ENCODE peak calls at places on chromosomes 7 and 10, in seven cellular contexts. C is left ventricle myocardium inferior; L is body of pancreas; O is naive thymus-derived CD4-positive, alpha-beta T cell; Z is lung; R is Peyer's patch; F is tibial artery. T is an unnamed sample. For H3K4me1 and H3K27me3, the result is how much of the 10 kb centered on the place peaks cover.

GRCh38 chr10:120453886-120454285 is 3.1 kb upstream of the PLPP4 start:
- DNase-seq in L (no peak), R (no peak), C (no peak), O (no peak), Z (no peak), F (no peak), T (no peak)

GRCh38 chr7:134571101-134571500 is 22.2 kb downstream of the AKR1B15 start:
- DNase-seq in R (no peak), C (no peak), F (no peak), L (no peak), O (no peak), Z (no peak), T (no peak)

GRCh38 chr7:112272921-112273561 is 66.5 kb downstream of the ZNF277 start:
- DNase-seq in F (no peak), Z (no peak), O (no peak), L (no peak), R (no peak), C (no peak), T (no peak)

GRCh38 chr10:113108180-113108835 is 158.3 kb downstream of the TCF7L2 start:
- DNase-seq in O (no peak), F (no peak), C (no peak), R (peak), Z (no peak), L (no peak), T (peak)

GRCh38 chr7:83119002-83119358 is 43.7 kb downstream of the PCLO start:
- DNase-seq in C (no peak), R (no peak), O (no peak), F (no peak), Z (no peak), L (no peak), T (no peak)

GRCh38 chr7:155458317-155459132 is 596 bp downstream of the EN2 start:
- DNase-seq in R (no peak), F (no peak), Z (no peak), L (no peak), O (no peak), C (no peak), T (no peak)

GRCh38 chr10:18159596-18159995 is 19.4 kb downstream of the CACNB2 start:
- DNase-seq in C (no peak), O (no peak), F (no peak), L (no peak), Z (no peak), R (no peak), T (no peak)

GRCh38 chr10:101781655-101781983 is 1.6 kb downstream of the NPM3 start:
- DNase-seq in R (no peak), O (no peak), Z (no peak), C (no peak), L (no peak), F (peak), T (no peak)

GRCh38 chr10:21285742-21286311 is 239.7 kb downstream of the SKIDA1 start:
- DNase-seq in R (no peak), C (no peak), L (no peak), O (no peak), Z (no peak), F (no peak), T (no peak)

GRCh38 chr7:27180431-27181175 is 4.4 kb downstream of the HOXA11 start:
- DNase-seq in L (peak), C (no peak), R (peak), Z (no peak), O (no peak), F (peak), T (no peak)

GRCh38 chr7:27178366-27178765 is 4.2 kb upstream of the HOXA10 start:
- DNase-seq in R (peak), C (no peak), O (no peak), L (no peak), F (peak), Z (no peak), T (no peak)

GRCh38 chr7:27177795-27178320 is 3.7 kb upstream of the HOXA10 start:
- DNase-seq in R (peak), F (peak), Z (no peak), C (no peak), O (no peak), L (no peak), T (no peak)

GRCh38 chr7:27179503-27180430 is 5.3 kb downstream of the HOXA11 start:
- DNase-seq in Z (peak), C (peak), L (peak), F (peak), O (no peak), R (peak), T (no peak)

GRCh38 chr7:27179030-27179429 is 4.9 kb upstream of the HOXA10 start:
- DNase-seq in R (peak), Z (no peak), O (no peak), F (peak), C (peak), L (peak), T (no peak)
- H3K4me1 ChIP-seq in R (under half), Z (under half), O (under half), F (half or more), C (under half), L (under half), T (under half)

DNA sequence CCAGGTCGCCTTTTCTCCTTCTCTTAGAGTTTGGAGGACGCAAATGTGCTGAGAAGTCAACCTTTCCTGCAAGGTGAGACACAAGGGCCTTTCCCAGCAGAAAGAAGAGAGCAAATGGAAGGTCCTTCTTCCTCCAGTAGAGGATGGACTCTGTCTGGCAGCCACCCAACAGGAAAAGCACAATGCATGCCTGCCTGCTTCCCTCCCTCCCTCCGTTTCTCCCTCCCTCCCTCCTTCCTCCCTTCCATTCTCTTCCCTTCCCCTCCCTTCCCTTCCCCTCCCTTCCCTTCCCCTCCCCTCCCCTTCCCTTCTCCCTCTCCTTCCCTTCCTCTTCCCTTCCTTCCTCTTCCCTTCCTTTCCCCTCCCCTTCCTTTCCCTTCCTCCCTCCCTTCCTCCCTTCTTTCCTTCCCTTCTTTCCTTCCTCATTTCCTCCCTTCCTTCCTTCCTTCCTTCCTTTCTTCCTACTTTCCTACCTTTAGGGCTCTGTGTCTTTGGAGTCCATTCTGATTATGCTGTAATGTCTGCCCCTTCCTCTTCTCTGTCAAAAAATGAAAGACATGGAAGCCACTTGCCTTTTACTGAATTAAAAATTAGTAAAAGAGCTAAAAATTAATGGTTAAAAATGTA is 66.4 kb downstream of the TRUB1 start:
- DNase-seq in O (no peak), F (no peak), C (no peak), Z (no peak), L (no peak), R (no peak), T (no peak)
- H3K27ac ChIP-seq in O (no peak), F (no peak), C (no peak), Z (no peak), L (no peak), R (no peak), T (no peak)

GRCh38 chr10:117242463-117242832 is 1.5 kb downstream of the SLC18A2 start:
- DNase-seq in C (no peak), R (no peak), O (no peak), Z (no peak), F (peak), L (no peak), T (no peak)

GRCh38 chr10:117239031-117239430 is 1.9 kb upstream of the SLC18A2 start:
- DNase-seq in C (no peak), R (no peak), L (no peak), Z (no peak), O (no peak), F (no peak), T (no peak)

GRCh38 chr10:117241541-117242462 is 888 bp downstream of the SLC18A2 start:
- DNase-seq in C (no peak), R (no peak), O (no peak), L (no peak), F (peak), Z (no peak), T (no peak)

GRCh38 chr10:117240105-117240729 is 697 bp upstream of the SLC18A2 start:
- DNase-seq in L (no peak), C (no peak), Z (no peak), F (no peak), O (no peak), R (no peak), T (no peak)

DNA sequence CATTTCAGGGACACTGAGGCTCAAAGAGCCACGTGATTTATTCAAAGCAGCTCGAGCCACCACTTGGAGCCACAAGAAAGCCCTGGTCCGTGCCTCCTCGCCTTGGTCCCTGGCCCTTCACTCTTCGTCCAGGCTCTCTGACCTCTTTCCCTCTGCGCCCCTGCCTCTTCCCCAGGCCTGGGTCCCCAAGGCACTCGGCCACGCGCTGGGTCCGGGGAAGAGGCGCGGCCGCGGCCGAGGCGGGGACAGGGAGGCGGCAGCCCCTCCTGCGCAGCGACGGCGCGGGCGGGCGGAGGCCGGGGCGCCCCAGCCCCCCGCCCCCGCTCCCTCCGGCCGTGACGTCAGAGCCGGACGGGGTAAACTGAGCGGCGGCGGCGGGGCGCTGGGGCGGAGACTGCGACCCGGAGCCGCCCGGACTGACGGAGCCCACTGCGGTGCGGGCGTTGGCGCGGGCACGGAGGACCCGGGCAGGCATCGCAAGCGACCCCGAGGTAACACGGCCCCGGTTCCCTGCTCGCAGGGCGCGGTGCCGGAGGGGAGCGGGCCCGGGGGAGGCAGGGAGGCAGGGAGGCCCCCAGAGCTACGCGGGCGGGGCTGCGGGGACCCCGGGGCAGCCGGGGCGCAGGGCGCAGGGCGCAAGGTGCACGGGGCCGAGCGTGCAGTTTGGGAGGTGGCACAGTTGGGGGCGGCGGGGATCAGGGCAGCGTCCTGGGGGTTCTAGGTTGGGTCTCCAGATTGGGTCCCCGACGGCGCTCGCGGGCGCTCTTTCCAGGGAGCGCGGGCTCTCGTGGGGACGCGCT is at the start of gene SLC18A2:
- DNase-seq in F (peak), R (no peak), C (no peak), L (no peak), Z (no peak), O (no peak), T (no peak)
- H3K27me3 ChIP-seq in F (half or more), R (under half), C (half or more), L (under half), Z (under half), O (under half), T (under half)

DNA sequence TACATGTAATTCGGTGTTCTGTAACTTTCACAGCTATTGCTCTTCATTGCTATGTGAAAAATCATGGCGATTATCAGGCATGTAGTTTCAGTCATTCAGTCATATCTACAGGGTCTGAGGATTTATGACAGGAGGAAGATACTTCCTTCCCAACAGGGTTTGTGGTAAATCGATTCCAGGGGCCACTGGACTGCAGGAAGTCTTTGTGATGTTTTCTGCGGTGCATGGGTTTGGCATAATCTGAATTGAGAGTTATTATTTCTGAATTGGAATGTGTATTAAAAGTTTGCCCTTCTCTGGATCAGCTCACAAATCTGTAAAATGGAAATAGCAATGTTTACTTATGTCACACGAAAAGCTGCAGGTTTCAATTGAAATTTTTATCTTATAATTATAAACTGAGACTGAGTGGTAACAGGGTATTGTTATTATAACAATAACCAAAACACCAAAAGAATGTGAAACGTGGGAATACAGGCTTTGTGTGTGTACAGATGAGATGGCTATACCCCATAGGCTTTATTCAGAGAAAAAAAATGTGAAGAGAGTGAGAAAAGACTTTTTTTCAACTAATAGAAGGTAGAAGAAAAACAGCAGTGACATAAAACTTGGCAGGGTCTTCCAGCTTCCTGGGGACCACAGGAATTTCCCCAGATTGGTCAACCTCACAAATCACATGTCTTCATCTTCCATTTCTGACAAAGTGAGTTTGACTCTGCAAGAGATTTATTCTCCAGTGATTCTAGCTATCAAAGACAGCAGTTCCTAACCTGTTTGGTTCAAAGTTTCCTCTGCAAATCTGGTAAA is 307.7 kb upstream of the NFE2L3 start:
- DNase-seq in L (no peak), R (no peak), Z (no peak), O (no peak), C (no peak), F (no peak), T (no peak)
- H3K4me1 ChIP-seq in L (under half), R (under half), Z (under half), O (under half), C (half or more), F (half or more), T (under half)

GRCh38 chr10:79980711-79981110 is 31.8 kb upstream of the SFTPD start:
- DNase-seq in Z (no peak), O (no peak), L (no peak), C (no peak), F (no peak), R (no peak), T (no peak)

GRCh38 chr10:79982486-79982800 is 33.5 kb upstream of the SFTPD start:
- DNase-seq in C (no peak), F (no peak), L (no peak), Z (no peak), O (no peak), R (no peak), T (no peak)

GRCh38 chr10:79981673-79982485 is 33.0 kb upstream of the SFTPD start:
- DNase-seq in C (peak), O (no peak), R (peak), F (peak), L (peak), Z (peak), T (peak)

GRCh38 chr10:79979973-79980687 is 31.2 kb upstream of the SFTPD start:
- DNase-seq in F (no peak), O (no peak), C (no peak), Z (peak), R (no peak), L (peak), T (no peak)

GRCh38 chr10:79981356-79981672 is 32.4 kb upstream of the SFTPD start:
- DNase-seq in O (no peak), R (no peak), C (peak), L (no peak), Z (no peak), F (no peak), T (no peak)
- H3K27ac ChIP-seq in O (no peak), R (no peak), C (peak), L (peak), Z (peak), F (peak), T (no peak)

DNA sequence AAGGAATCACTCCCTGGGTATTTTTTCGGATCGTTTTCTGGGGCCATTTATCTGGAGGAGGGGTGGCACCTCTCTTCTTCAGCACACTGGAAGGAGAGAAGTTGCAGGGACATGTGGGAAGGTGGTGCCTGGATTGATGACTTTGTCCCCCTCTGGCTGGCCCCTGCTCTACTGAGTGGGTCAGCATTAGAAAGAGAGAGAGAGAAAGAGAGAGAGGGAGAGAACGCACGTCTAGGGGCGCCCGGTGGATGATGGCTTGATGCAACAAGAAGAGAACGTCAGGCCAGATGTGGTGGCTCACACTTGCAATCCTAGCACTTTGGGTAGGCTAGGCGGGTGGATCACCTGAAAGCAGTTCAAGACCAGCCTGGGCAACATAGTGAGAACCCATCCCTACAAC is 5.5 kb upstream of the MUC12 start:
- DNase-seq in L (no peak), C (no peak), F (no peak), R (no peak), Z (no peak), O (no peak), T (no peak)
- H3K27me3 ChIP-seq in L (under half), C (half or more), F (half or more), R (under half), Z (under half), O (under half), T (under half)

DNA sequence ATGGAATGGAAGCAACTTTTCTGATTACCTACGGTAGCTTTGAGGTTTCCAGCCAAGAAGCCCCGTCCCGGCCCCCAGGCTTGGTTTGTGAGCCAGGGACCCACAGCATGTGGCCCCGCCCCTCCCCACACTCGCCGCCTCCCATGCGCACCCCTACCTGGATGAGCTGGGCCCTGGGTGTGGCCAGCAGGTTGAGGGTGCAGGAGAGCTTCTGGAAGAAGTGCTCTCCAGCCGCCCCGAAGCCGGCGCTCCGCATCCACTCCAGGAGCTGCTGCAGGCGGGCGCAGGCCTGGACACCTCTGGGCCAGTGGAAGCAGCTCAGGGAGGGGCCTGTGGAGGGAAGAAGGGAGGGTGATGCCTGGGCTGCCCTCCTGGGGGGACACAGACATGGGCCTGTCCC is 39.7 kb downstream of the AP5Z1 start:
- DNase-seq in O (no peak), R (no peak), C (no peak), L (no peak), Z (no peak), F (no peak), T (no peak)
- H3K4me1 ChIP-seq in O (under half), R (under half), C (under half), L (under half), Z (under half), F (under half), T (under half)

T was measured in iPS DF 6.9.